ENCODE peak calls at places on chromosomes 13 and 19, in nine cellular contexts. One of them, this sample, is unnamed.
A peak's percentile ranks its signal among the peaks of the same experiment; 100 is the strongest.

GRCh38 chr13:111049791-111050538 is 65.1 kb upstream of the ARHGEF7 start:
- DNase-seq in K562: peak; percentile 35
- DNase-seq in transverse colon: no peak
- DNase-seq in ovary: peak; percentile 60
- DNase-seq in H1: no peak
- DNase-seq in stomach: peak; percentile 35
- DNase-seq in A549: no peak
- DNase-seq in suprapubic skin: no peak
- DNase-seq in tibial nerve: peak; percentile 29
- DNase-seq in this sample: peak; percentile 90

GRCh38 chr19:32702010-32702409 is 10.4 kb downstream of the NUDT19 start:
- DNase-seq in tibial nerve: no peak
- DNase-seq in transverse colon: no peak
- DNase-seq in ovary: no peak
- DNase-seq in H1: no peak
- DNase-seq in A549: no peak
- DNase-seq in suprapubic skin: peak; percentile 11
- DNase-seq in stomach: peak; percentile 66
- DNase-seq in K562: no peak
- DNase-seq in this sample: no peak

GRCh38 chr13:33204130-33204927 is 81.2 kb downstream of the STARD13 start:
- DNase-seq in transverse colon: peak; percentile 59
- DNase-seq in H1: no peak
- DNase-seq in ovary: peak; percentile 61
- DNase-seq in stomach: peak; percentile 31
- DNase-seq in tibial nerve: peak; percentile 53
- DNase-seq in K562: no peak
- DNase-seq in A549: no peak
- DNase-seq in suprapubic skin: peak; percentile 86
- DNase-seq in this sample: peak; percentile 93

GRCh38 chr13:30798776-30799625 is 63.7 kb downstream of the ALOX5AP start:
- DNase-seq in H1: no peak
- DNase-seq in A549: no peak
- DNase-seq in suprapubic skin: no peak
- DNase-seq in transverse colon: no peak
- DNase-seq in ovary: peak; percentile 56
- DNase-seq in stomach: no peak
- DNase-seq in K562: no peak
- DNase-seq in tibial nerve: no peak
- DNase-seq in this sample: no peak

GRCh38 chr13:99405966-99406365 is 95.3 kb upstream of the TM9SF2 start:
- DNase-seq in transverse colon: no peak
- DNase-seq in suprapubic skin: no peak
- DNase-seq in stomach: no peak
- DNase-seq in tibial nerve: no peak
- DNase-seq in A549: no peak
- DNase-seq in ovary: peak; percentile 34
- DNase-seq in K562: no peak
- DNase-seq in H1: no peak
- DNase-seq in this sample: no peak

GRCh38 chr13:113077566-113077952 is 28.0 kb upstream of the F7 start:
- DNase-seq in transverse colon: no peak
- DNase-seq in A549: no peak
- DNase-seq in H1: no peak
- DNase-seq in suprapubic skin: no peak
- DNase-seq in tibial nerve: no peak
- DNase-seq in stomach: no peak
- DNase-seq in K562: no peak
- DNase-seq in ovary: no peak
- DNase-seq in this sample: no peak

GRCh38 chr19:56304243-56304642 is 10.4 kb downstream of the ZSCAN5A start:
- DNase-seq in A549: no peak
- DNase-seq in tibial nerve: no peak
- DNase-seq in transverse colon: no peak
- DNase-seq in H1: no peak
- DNase-seq in stomach: no peak
- DNase-seq in suprapubic skin: no peak
- DNase-seq in ovary: no peak
- DNase-seq in K562: no peak
- DNase-seq in this sample: no peak

GRCh38 chr13:23735329-23735728 is 153.9 kb downstream of the MIPEP start:
- DNase-seq in H1: no peak
- DNase-seq in ovary: no peak
- DNase-seq in K562: no peak
- DNase-seq in stomach: no peak
- DNase-seq in transverse colon: no peak
- DNase-seq in A549: no peak
- DNase-seq in tibial nerve: no peak
- DNase-seq in suprapubic skin: no peak
- DNase-seq in this sample: no peak

GRCh38 chr19:2602391-2603181 is 99.9 kb downstream of the GNG7 start:
- DNase-seq in suprapubic skin: peak; percentile 92
- DNase-seq in stomach: peak; percentile 77
- DNase-seq in K562: no peak
- DNase-seq in ovary: peak; percentile 88
- DNase-seq in A549: no peak
- DNase-seq in transverse colon: peak; percentile 74
- DNase-seq in H1: no peak
- DNase-seq in tibial nerve: peak; percentile 61
- DNase-seq in this sample: peak; percentile 97

GRCh38 chr19:23525265-23525862 is 130.1 kb upstream of the ZNF91 start:
- DNase-seq in tibial nerve: no peak
- DNase-seq in transverse colon: peak; percentile 41
- DNase-seq in suprapubic skin: peak; percentile 12
- DNase-seq in H1: no peak
- DNase-seq in stomach: no peak
- DNase-seq in K562: no peak
- DNase-seq in A549: no peak
- DNase-seq in ovary: no peak
- DNase-seq in this sample: no peak

GRCh38 chr19:44613295-44614168 is at the start of gene IGSF23:
- DNase-seq in stomach: no peak
- DNase-seq in transverse colon: peak; percentile 30
- DNase-seq in ovary: no peak
- DNase-seq in K562: no peak
- DNase-seq in A549: no peak
- DNase-seq in tibial nerve: no peak
- DNase-seq in H1: no peak
- DNase-seq in suprapubic skin: no peak
- DNase-seq in this sample: no peak

GRCh38 chr13:80604094-80604493 is 263.2 kb upstream of the SPRY2 start:
- DNase-seq in suprapubic skin: no peak
- DNase-seq in tibial nerve: no peak
- DNase-seq in H1: no peak
- DNase-seq in A549: no peak
- DNase-seq in K562: no peak
- DNase-seq in transverse colon: no peak
- DNase-seq in stomach: no peak
- DNase-seq in ovary: no peak
- DNase-seq in this sample: no peak

GRCh38 chr13:52738719-52739467 is 727 bp downstream of the CNMD start:
- DNase-seq in ovary: no peak
- DNase-seq in K562: peak; percentile 47
- DNase-seq in tibial nerve: no peak
- DNase-seq in A549: no peak
- DNase-seq in transverse colon: no peak
- DNase-seq in H1: no peak
- DNase-seq in stomach: no peak
- DNase-seq in suprapubic skin: no peak
- DNase-seq in this sample: peak; percentile 84

GRCh38 chr19:39410620-39411005 is 1.9 kb upstream of the PLEKHG2 start:
- DNase-seq in stomach: no peak
- DNase-seq in K562: no peak
- DNase-seq in suprapubic skin: no peak
- DNase-seq in H1: no peak
- DNase-seq in tibial nerve: no peak
- DNase-seq in A549: peak; percentile 36
- DNase-seq in ovary: peak; percentile 50
- DNase-seq in transverse colon: peak; percentile 50
- DNase-seq in this sample: no peak

GRCh38 chr19:39407644-39408391 is 1.2 kb downstream of the ZFP36 start:
- DNase-seq in A549: peak; percentile 60
- DNase-seq in transverse colon: peak; percentile 82
- DNase-seq in H1: no peak
- DNase-seq in ovary: peak; percentile 66
- DNase-seq in stomach: peak; percentile 76
- DNase-seq in K562: no peak
- DNase-seq in tibial nerve: no peak
- DNase-seq in suprapubic skin: peak; percentile 88
- DNase-seq in this sample: no peak

GRCh38 chr19:39409886-39410619 is 2.4 kb upstream of the PLEKHG2 start:
- DNase-seq in suprapubic skin: peak; percentile 92
- DNase-seq in stomach: peak; percentile 76
- DNase-seq in A549: peak; percentile 75
- DNase-seq in transverse colon: peak; percentile 85
- DNase-seq in ovary: peak; percentile 93
- DNase-seq in tibial nerve: peak; percentile 75
- DNase-seq in K562: peak; percentile 43
- DNase-seq in H1: no peak
- DNase-seq in this sample: no peak

GRCh38 chr19:39408392-39409206 is 2.0 kb downstream of the ZFP36 start:
- DNase-seq in H1: no peak
- DNase-seq in tibial nerve: no peak
- DNase-seq in K562: no peak
- DNase-seq in stomach: no peak
- DNase-seq in A549: peak; percentile 61
- DNase-seq in suprapubic skin: no peak
- DNase-seq in transverse colon: peak; percentile 61
- DNase-seq in ovary: peak; percentile 64
- DNase-seq in this sample: no peak

DNA sequence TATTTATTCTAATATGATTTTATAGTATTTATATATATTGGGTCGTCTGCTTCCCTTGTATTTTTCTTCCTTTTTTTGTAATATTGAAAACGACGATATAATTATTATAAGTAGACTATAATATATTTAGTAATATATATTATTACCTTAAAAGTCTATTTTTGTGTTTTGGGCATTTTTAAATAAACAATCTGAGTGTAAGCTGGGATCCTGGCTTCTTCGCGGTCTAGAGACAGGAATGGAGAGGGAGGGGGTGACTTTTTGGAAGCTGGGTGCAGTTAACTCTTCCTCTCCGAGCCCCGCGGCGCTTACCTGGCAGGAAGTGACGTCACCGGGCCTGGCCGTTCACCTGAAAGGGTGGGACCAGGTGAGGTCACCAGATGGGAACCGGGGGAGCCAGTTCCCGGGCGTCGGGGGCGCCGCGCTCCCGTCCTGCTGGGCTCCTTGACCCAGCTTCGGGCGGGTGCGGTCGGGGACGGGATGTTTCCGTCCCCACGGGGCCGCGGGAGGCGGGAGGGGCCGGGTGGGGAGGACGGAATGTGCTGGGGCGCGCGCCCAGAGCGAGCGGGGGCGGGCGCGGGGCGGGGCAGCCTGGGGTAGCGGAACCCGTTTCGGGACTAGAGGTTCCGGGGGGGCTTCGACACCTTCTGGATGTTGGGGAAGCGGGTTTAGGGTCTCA is 2.7 kb downstream of the ZFP36 start:
- DNase-seq in A549: peak; percentile 89
- DNase-seq in tibial nerve: peak; percentile 91
- DNase-seq in suprapubic skin: peak; percentile 96
- DNase-seq in transverse colon: peak; percentile 96
- DNase-seq in K562: peak; percentile 63
- DNase-seq in ovary: peak; percentile 96
- DNase-seq in H1: peak; percentile 73
- DNase-seq in stomach: peak; percentile 97
- DNase-seq in this sample: peak; percentile 97
- TF ChIP-seq POLR2A in A549: peak; percentile 55
- TF ChIP-seq POLR2A in tibial nerve: peak; percentile 54
- TF ChIP-seq POLR2A in suprapubic skin: peak; percentile 86
- TF ChIP-seq POLR2A in transverse colon: peak; percentile 85
- TF ChIP-seq POLR2A in K562: peak; percentile 62
- TF ChIP-seq POLR2A in ovary: peak; percentile 71
- TF ChIP-seq POLR2A in H1: peak; percentile 55
- TF ChIP-seq POLR2A in stomach: no peak
- TF ChIP-seq POLR2A in this sample: peak; percentile 82

GRCh38 chr13:37617162-37617561 is 18.6 kb upstream of the POSTN start:
- DNase-seq in A549: peak; percentile 35
- DNase-seq in ovary: no peak
- DNase-seq in tibial nerve: no peak
- DNase-seq in stomach: no peak
- DNase-seq in transverse colon: no peak
- DNase-seq in K562: no peak
- DNase-seq in H1: no peak
- DNase-seq in suprapubic skin: no peak
- DNase-seq in this sample: no peak
- TF ChIP-seq EP300 in A549: no peak
- TF ChIP-seq EP300 in ovary: no peak
- TF ChIP-seq EP300 in tibial nerve: no peak
- TF ChIP-seq EP300 in stomach: no peak
- TF ChIP-seq EP300 in transverse colon: no peak
- TF ChIP-seq EP300 in K562: no peak
- TF ChIP-seq EP300 in H1: no peak
- TF ChIP-seq EP300 in suprapubic skin: no peak
- TF ChIP-seq EP300 in this sample: no peak

DNA sequence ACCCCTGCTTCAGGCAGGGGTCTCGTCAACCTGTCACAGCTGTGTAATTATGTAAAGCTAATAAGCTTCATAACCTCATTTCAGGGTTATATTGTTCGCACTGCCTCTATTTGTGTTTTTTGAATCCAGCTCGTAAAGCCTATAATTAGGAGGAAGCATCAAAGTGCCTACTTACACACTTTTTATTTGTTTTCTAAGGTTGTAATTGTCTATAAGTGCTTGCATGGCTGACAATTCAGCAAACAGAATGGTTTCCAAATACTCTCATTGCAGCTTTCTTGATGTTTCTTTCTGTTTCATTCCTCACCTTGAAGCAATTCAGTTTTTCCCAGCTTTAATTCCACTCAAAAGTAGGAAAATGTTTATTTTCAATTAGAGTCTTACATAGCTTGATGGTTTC is 336.3 kb downstream of the HS6ST3 start:
- DNase-seq in tibial nerve: no peak
- DNase-seq in H1: no peak
- DNase-seq in transverse colon: no peak
- DNase-seq in K562: no peak
- DNase-seq in suprapubic skin: no peak
- DNase-seq in stomach: no peak
- DNase-seq in A549: no peak
- DNase-seq in ovary: no peak
- DNase-seq in this sample: no peak
- H3K4me1 ChIP-seq in tibial nerve: no peaks in the 10 kb centered on the region
- H3K4me1 ChIP-seq in H1: no peaks in the 10 kb centered on the region
- H3K4me1 ChIP-seq in transverse colon: no peaks in the 10 kb centered on the region
- H3K4me1 ChIP-seq in K562: no peaks in the 10 kb centered on the region
- H3K4me1 ChIP-seq in suprapubic skin: no peaks in the 10 kb centered on the region
- H3K4me1 ChIP-seq in stomach: no peaks in the 10 kb centered on the region
- H3K4me1 ChIP-seq in A549: no peaks in the 10 kb centered on the region
- H3K4me1 ChIP-seq in ovary: no peaks in the 10 kb centered on the region
- H3K4me1 ChIP-seq in this sample: no peaks in the 10 kb centered on the region

DNA sequence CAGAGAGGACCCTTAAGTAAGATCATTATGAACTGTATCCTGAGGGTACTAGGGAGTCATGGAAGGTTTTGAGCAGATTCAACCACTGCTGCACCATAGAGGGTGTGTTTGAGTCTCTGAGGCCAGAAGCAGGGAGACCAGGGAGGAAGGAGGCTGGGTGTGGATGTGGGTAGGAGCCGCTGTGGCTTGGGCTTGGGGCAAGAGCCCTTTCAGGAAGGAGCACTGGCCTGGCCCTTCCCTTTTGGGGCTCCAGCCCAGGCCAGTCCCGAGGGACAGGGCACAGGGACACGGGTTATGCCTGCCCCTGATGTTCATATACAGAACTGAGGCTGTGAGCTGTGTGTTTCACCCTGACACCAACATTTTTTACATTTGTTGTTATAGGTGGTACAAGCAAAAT is 7.2 kb downstream of the CIC start:
- DNase-seq in transverse colon: no peak
- DNase-seq in tibial nerve: no peak
- DNase-seq in stomach: no peak
- DNase-seq in ovary: no peak
- DNase-seq in H1: no peak
- DNase-seq in A549: no peak
- DNase-seq in suprapubic skin: no peak
- DNase-seq in K562: no peak
- DNase-seq in this sample: no peak
- TF ChIP-seq POLR2A in transverse colon: no peak
- TF ChIP-seq POLR2A in tibial nerve: no peak
- TF ChIP-seq POLR2A in stomach: no peak
- TF ChIP-seq POLR2A in ovary: no peak
- TF ChIP-seq POLR2A in H1: no peak
- TF ChIP-seq POLR2A in A549: no peak
- TF ChIP-seq POLR2A in suprapubic skin: no peak
- TF ChIP-seq POLR2A in K562: no peak
- TF ChIP-seq POLR2A in this sample: no peak

This sample was measured in esophagus muscularis mucosa.